ENCODE peak calls at places on chromosome 12, in five cellular contexts. T, O, S, K and U are unnamed samples.

GRCh38 chr12:6958609-6959375 is 7.6 kb downstream of the PTPN6 start:
- DNase-seq in T (peak; percentile 29), O (no peak), S (no peak), K (no peak), U (no peak)

GRCh38 chr12:106764738-106765137 is 9.7 kb upstream of the RIC8B start:
- DNase-seq in T (no peak), O (no peak), S (no peak), K (no peak), U (no peak)

GRCh38 chr12:58342736-58343135 is 401.4 kb downstream of the ATP23 start:
- DNase-seq in T (no peak), O (no peak), S (no peak), K (no peak), U (no peak)

GRCh38 chr12:80472912-80473500 is 29.0 kb downstream of the PTPRQ start:
- DNase-seq in T (no peak), O (peak; percentile 78), S (peak; percentile 67), K (peak; percentile 4), U (peak; percentile 85)

GRCh38 chr12:10941916-10942607 is 3.0 kb upstream of the TAS2R14 start:
- DNase-seq in T (no peak), O (no peak), S (no peak), K (peak; percentile 88), U (no peak)

GRCh38 chr12:71755146-71755892 is 656 bp downstream of the RAB21 start:
- DNase-seq in T (no peak), O (peak; percentile 66), S (no peak), K (peak; percentile 31), U (peak; percentile 68)

GRCh38 chr12:3193131-3193530 is 116.0 kb downstream of the TSPAN9 start:
- DNase-seq in T (no peak), O (no peak), S (no peak), K (no peak), U (no peak)

GRCh38 chr12:106138279-106138645 is 492 bp downstream of the NUAK1 start:
- DNase-seq in T (no peak), O (no peak), S (no peak), K (no peak), U (no peak)

GRCh38 chr12:94263011-94263786 is 114.8 kb downstream of the PLXNC1 start:
- DNase-seq in T (no peak), O (no peak), S (no peak), K (no peak), U (peak; percentile 5)

GRCh38 chr12:52636592-52637258 is 15.3 kb downstream of the KRT2 start:
- DNase-seq in T (no peak), O (no peak), S (no peak), K (no peak), U (peak; percentile 2)

GRCh38 chr12:82883396-82884360 is 197.0 kb downstream of the TMTC2 start:
- DNase-seq in T (no peak), O (no peak), S (no peak), K (no peak), U (no peak)

GRCh38 chr12:1859643-1860042 is 39.3 kb downstream of the LRTM2 start:
- DNase-seq in T (no peak), O (no peak), S (no peak), K (no peak), U (no peak)

GRCh38 chr12:57049890-57050289 is at the start of gene MYO1A:
- DNase-seq in T (no peak), O (no peak), S (no peak), K (no peak), U (peak; percentile 15)

GRCh38 chr12:57614178-57614947 is 3.1 kb downstream of the ARHGEF25 start:
- DNase-seq in T (peak; percentile 47), O (peak; percentile 26), S (no peak), K (no peak), U (peak; percentile 29)

GRCh38 chr12:3602488-3602887 is 111.5 kb downstream of the PRMT8 start:
- DNase-seq in T (no peak), O (no peak), S (no peak), K (no peak), U (no peak)

GRCh38 chr12:54879579-54879978 is 25.3 kb downstream of the MUCL1 start:
- DNase-seq in T (no peak), O (no peak), S (no peak), K (no peak), U (no peak)

GRCh38 chr12:125228519-125229260 is 163.5 kb downstream of the AACS start:
- DNase-seq in T (no peak), O (no peak), S (no peak), K (no peak), U (no peak)

GRCh38 chr12:24049771-24050170 is 100.3 kb upstream of the SOX5 start:
- DNase-seq in T (no peak), O (no peak), S (no peak), K (no peak), U (no peak)

GRCh38 chr12:2259368-2259767 is 206.6 kb downstream of the CACNA1C start:
- DNase-seq in T (no peak), O (no peak), S (no peak), K (no peak), U (no peak)

GRCh38 chr12:111035578-111036301 is 115.4 kb upstream of the MYL2 start:
- DNase-seq in T (no peak), O (no peak), S (no peak), K (no peak), U (no peak)
- H3K4me3 ChIP-seq in T (peak overlapping the region; percentile 56), O (no peak overlapping the region), S (no peak overlapping the region), K (no peak overlapping the region), U (no peak overlapping the region)

DNA sequence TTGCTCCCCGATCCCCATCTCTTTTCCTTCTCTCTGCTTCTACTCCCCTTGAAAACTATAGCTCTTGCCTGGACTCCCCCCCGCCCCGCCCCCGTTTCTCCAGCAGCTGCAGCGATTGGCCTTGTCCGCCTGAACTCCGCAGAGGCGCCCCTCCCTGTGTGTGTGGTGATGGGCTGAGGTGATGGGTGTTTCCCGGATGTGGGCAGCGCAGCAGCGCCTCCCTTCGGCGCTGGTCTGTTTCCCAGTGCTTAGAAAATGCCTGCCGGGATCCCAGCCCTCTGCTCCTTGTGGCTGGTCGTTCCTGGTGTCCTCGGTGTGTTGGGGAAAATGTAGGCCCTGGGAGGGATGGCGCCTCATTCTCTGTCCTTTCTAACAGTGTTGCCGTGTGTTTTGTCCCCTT is 43.3 kb downstream of the GALNT8 start:
- DNase-seq in T (no peak), O (no peak), S (no peak), K (no peak), U (no peak)
- TF ChIP-seq CTCF in T (no peak), O (peak; percentile 2), S (no peak), K (peak; percentile 24), U (no peak)

DNA sequence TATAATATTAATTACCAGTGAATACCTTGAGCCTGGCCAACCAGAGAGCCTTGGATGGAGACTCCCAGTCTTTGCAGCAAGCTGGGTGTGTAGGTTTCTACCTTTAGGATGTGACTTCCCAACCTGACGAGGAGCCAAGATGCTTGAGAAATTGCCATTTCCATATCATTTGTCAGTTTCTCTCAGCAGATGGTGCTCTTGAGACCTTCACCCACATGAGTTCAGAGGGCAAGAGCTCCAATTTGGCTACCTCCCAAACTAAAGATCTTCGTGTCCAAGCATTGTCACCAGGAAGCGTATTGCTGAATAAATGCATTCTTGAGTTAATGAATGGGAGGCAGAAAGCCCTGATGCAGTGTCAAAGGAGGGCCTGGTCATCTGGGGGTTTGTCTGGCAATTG is 106.4 kb upstream of the TBX5 start:
- DNase-seq in T (no peak), O (no peak), S (no peak), K (no peak), U (no peak)
- H3K4me3 ChIP-seq in T (no peak overlapping the region), O (no peak overlapping the region), S (no peak overlapping the region), K (no peak overlapping the region), U (no peak overlapping the region)

GRCh38 chr12:19437996-19438395 is 1.3 kb upstream of the AEBP2 start:
- DNase-seq in T (no peak), O (no peak), S (no peak), K (no peak), U (no peak)

GRCh38 chr12:19443585-19443984 is 4.3 kb downstream of the AEBP2 start:
- DNase-seq in T (no peak), O (no peak), S (no peak), K (no peak), U (no peak)

GRCh38 chr12:19439059-19440018 is at the start of gene AEBP2:
- DNase-seq in T (peak; percentile 93), O (peak; percentile 95), S (peak; percentile 84), K (peak; percentile 69), U (peak; percentile 94)

GRCh38 chr12:19440019-19440858 is 947 bp downstream of the AEBP2 start:
- DNase-seq in T (peak; percentile 45), O (peak; percentile 39), S (no peak), K (no peak), U (peak; percentile 50)

GRCh38 chr12:19440916-19441315 is 1.6 kb downstream of the AEBP2 start:
- DNase-seq in T (no peak), O (no peak), S (no peak), K (no peak), U (peak; percentile 44)
- TF ChIP-seq CTCF in T (no peak), O (no peak), S (no peak), K (no peak), U (no peak)